ENCODE peak calls at places on chromosomes 6 and 20, in eight cellular contexts. One of them, this sample, is unnamed.
A peak's percentile ranks its signal among the peaks of the same experiment; 100 is the strongest.

GRCh38 chr6:19327246-19327645 is 509.9 kb upstream of the ID4 start:
- DNase-seq in stimulated activated CD8-positive, alpha-beta memory T cell treated with anti-CD3 and anti-CD28 coated beads, Interleukin-7, amount 100 ng/mL, for 4 hours: no peak
- DNase-seq in left ventricle myocardium inferior: no peak
- DNase-seq in WERI-Rb-1: no peak
- DNase-seq in uterus: no peak
- DNase-seq in NCI-H345: no peak
- DNase-seq in GM04504: no peak
- DNase-seq in CD8-positive, alpha-beta memory T cell: no peak
- DNase-seq in this sample: no peak

GRCh38 chr20:37108676-37109075 is 12.9 kb upstream of the RBL1 start:
- DNase-seq in WERI-Rb-1: no peak
- DNase-seq in uterus: no peak
- DNase-seq in CD8-positive, alpha-beta memory T cell: no peak
- DNase-seq in left ventricle myocardium inferior: no peak
- DNase-seq in NCI-H345: no peak
- DNase-seq in stimulated activated CD8-positive, alpha-beta memory T cell treated with anti-CD3 and anti-CD28 coated beads, Interleukin-7, amount 100 ng/mL, for 4 hours: no peak
- DNase-seq in GM04504: no peak
- DNase-seq in this sample: no peak

GRCh38 chr6:119353696-119354095 is 4.1 kb upstream of the MAN1A1 start:
- DNase-seq in WERI-Rb-1: no peak
- DNase-seq in CD8-positive, alpha-beta memory T cell: no peak
- DNase-seq in left ventricle myocardium inferior: no peak
- DNase-seq in uterus: no peak
- DNase-seq in GM04504: no peak
- DNase-seq in NCI-H345: no peak
- DNase-seq in stimulated activated CD8-positive, alpha-beta memory T cell treated with anti-CD3 and anti-CD28 coated beads, Interleukin-7, amount 100 ng/mL, for 4 hours: no peak
- DNase-seq in this sample: no peak

GRCh38 chr20:44832724-44833123 is 22.4 kb upstream of the RIMS4 start:
- DNase-seq in uterus: no peak
- DNase-seq in CD8-positive, alpha-beta memory T cell: no peak
- DNase-seq in NCI-H345: peak; percentile 70
- DNase-seq in stimulated activated CD8-positive, alpha-beta memory T cell treated with anti-CD3 and anti-CD28 coated beads, Interleukin-7, amount 100 ng/mL, for 4 hours: no peak
- DNase-seq in WERI-Rb-1: no peak
- DNase-seq in left ventricle myocardium inferior: no peak
- DNase-seq in GM04504: peak; percentile 6
- DNase-seq in this sample: no peak

GRCh38 chr6:11830105-11830504 is 51.5 kb upstream of the ADTRP start:
- DNase-seq in WERI-Rb-1: peak; percentile 73
- DNase-seq in left ventricle myocardium inferior: no peak
- DNase-seq in stimulated activated CD8-positive, alpha-beta memory T cell treated with anti-CD3 and anti-CD28 coated beads, Interleukin-7, amount 100 ng/mL, for 4 hours: no peak
- DNase-seq in GM04504: no peak
- DNase-seq in NCI-H345: no peak
- DNase-seq in CD8-positive, alpha-beta memory T cell: no peak
- DNase-seq in uterus: no peak
- DNase-seq in this sample: no peak

GRCh38 chr6:150167479-150167873 is 24.6 kb downstream of the PPP1R14C start:
- DNase-seq in stimulated activated CD8-positive, alpha-beta memory T cell treated with anti-CD3 and anti-CD28 coated beads, Interleukin-7, amount 100 ng/mL, for 4 hours: no peak
- DNase-seq in CD8-positive, alpha-beta memory T cell: no peak
- DNase-seq in left ventricle myocardium inferior: peak; percentile 47
- DNase-seq in uterus: no peak
- DNase-seq in WERI-Rb-1: no peak
- DNase-seq in GM04504: no peak
- DNase-seq in NCI-H345: no peak
- DNase-seq in this sample: no peak

GRCh38 chr6:111573892-111574800 is 31.5 kb downstream of the TRAF3IP2 start:
- DNase-seq in WERI-Rb-1: no peak
- DNase-seq in CD8-positive, alpha-beta memory T cell: no peak
- DNase-seq in left ventricle myocardium inferior: no peak
- DNase-seq in stimulated activated CD8-positive, alpha-beta memory T cell treated with anti-CD3 and anti-CD28 coated beads, Interleukin-7, amount 100 ng/mL, for 4 hours: no peak
- DNase-seq in uterus: no peak
- DNase-seq in NCI-H345: no peak
- DNase-seq in GM04504: peak; percentile 84
- DNase-seq in this sample: no peak

GRCh38 chr6:158223926-158224325 is 55.8 kb downstream of the GTF2H5 start:
- DNase-seq in GM04504: no peak
- DNase-seq in CD8-positive, alpha-beta memory T cell: no peak
- DNase-seq in left ventricle myocardium inferior: no peak
- DNase-seq in NCI-H345: no peak
- DNase-seq in uterus: no peak
- DNase-seq in WERI-Rb-1: no peak
- DNase-seq in stimulated activated CD8-positive, alpha-beta memory T cell treated with anti-CD3 and anti-CD28 coated beads, Interleukin-7, amount 100 ng/mL, for 4 hours: no peak
- DNase-seq in this sample: no peak

GRCh38 chr6:51526922-51527321 is 560.5 kb downstream of the PKHD1 start:
- DNase-seq in WERI-Rb-1: no peak
- DNase-seq in stimulated activated CD8-positive, alpha-beta memory T cell treated with anti-CD3 and anti-CD28 coated beads, Interleukin-7, amount 100 ng/mL, for 4 hours: no peak
- DNase-seq in CD8-positive, alpha-beta memory T cell: no peak
- DNase-seq in uterus: no peak
- DNase-seq in GM04504: no peak
- DNase-seq in left ventricle myocardium inferior: no peak
- DNase-seq in NCI-H345: no peak
- DNase-seq in this sample: no peak

GRCh38 chr6:167098825-167099225 is 24.1 kb upstream of the CCR6 start:
- DNase-seq in WERI-Rb-1: no peak
- DNase-seq in GM04504: no peak
- DNase-seq in stimulated activated CD8-positive, alpha-beta memory T cell treated with anti-CD3 and anti-CD28 coated beads, Interleukin-7, amount 100 ng/mL, for 4 hours: no peak
- DNase-seq in NCI-H345: no peak
- DNase-seq in left ventricle myocardium inferior: no peak
- DNase-seq in CD8-positive, alpha-beta memory T cell: no peak
- DNase-seq in uterus: no peak
- DNase-seq in this sample: no peak

GRCh38 chr6:109498049-109498448 is 15.0 kb upstream of the ZBTB24 start:
- DNase-seq in left ventricle myocardium inferior: no peak
- DNase-seq in NCI-H345: peak; percentile 54
- DNase-seq in GM04504: no peak
- DNase-seq in WERI-Rb-1: no peak
- DNase-seq in CD8-positive, alpha-beta memory T cell: no peak
- DNase-seq in uterus: no peak
- DNase-seq in stimulated activated CD8-positive, alpha-beta memory T cell treated with anti-CD3 and anti-CD28 coated beads, Interleukin-7, amount 100 ng/mL, for 4 hours: no peak
- DNase-seq in this sample: no peak

GRCh38 chr6:152399409-152399808 is 237.8 kb downstream of the SYNE1 start:
- DNase-seq in GM04504: peak; percentile 4
- DNase-seq in CD8-positive, alpha-beta memory T cell: no peak
- DNase-seq in left ventricle myocardium inferior: no peak
- DNase-seq in NCI-H345: no peak
- DNase-seq in WERI-Rb-1: no peak
- DNase-seq in uterus: no peak
- DNase-seq in stimulated activated CD8-positive, alpha-beta memory T cell treated with anti-CD3 and anti-CD28 coated beads, Interleukin-7, amount 100 ng/mL, for 4 hours: no peak
- DNase-seq in this sample: no peak

GRCh38 chr6:111950661-111951426 is 77.6 kb upstream of the FYN start:
- DNase-seq in NCI-H345: peak; percentile 93
- DNase-seq in GM04504: no peak
- DNase-seq in WERI-Rb-1: no peak
- DNase-seq in uterus: no peak
- DNase-seq in CD8-positive, alpha-beta memory T cell: no peak
- DNase-seq in stimulated activated CD8-positive, alpha-beta memory T cell treated with anti-CD3 and anti-CD28 coated beads, Interleukin-7, amount 100 ng/mL, for 4 hours: no peak
- DNase-seq in left ventricle myocardium inferior: peak; percentile 33
- DNase-seq in this sample: no peak

GRCh38 chr6:108764580-108764950 is 83.7 kb upstream of the ARMC2 start:
- DNase-seq in WERI-Rb-1: no peak
- DNase-seq in CD8-positive, alpha-beta memory T cell: no peak
- DNase-seq in left ventricle myocardium inferior: no peak
- DNase-seq in NCI-H345: no peak
- DNase-seq in GM04504: no peak
- DNase-seq in uterus: no peak
- DNase-seq in stimulated activated CD8-positive, alpha-beta memory T cell treated with anti-CD3 and anti-CD28 coated beads, Interleukin-7, amount 100 ng/mL, for 4 hours: no peak
- DNase-seq in this sample: peak; percentile 3

GRCh38 chr6:56299916-56300315 is 52.5 kb upstream of the COL21A1 start:
- DNase-seq in GM04504: no peak
- DNase-seq in left ventricle myocardium inferior: no peak
- DNase-seq in WERI-Rb-1: no peak
- DNase-seq in stimulated activated CD8-positive, alpha-beta memory T cell treated with anti-CD3 and anti-CD28 coated beads, Interleukin-7, amount 100 ng/mL, for 4 hours: no peak
- DNase-seq in NCI-H345: no peak
- DNase-seq in uterus: no peak
- DNase-seq in CD8-positive, alpha-beta memory T cell: no peak
- DNase-seq in this sample: no peak

GRCh38 chr6:44788387-44788981 is 401.0 kb downstream of the CDC5L start:
- DNase-seq in uterus: no peak
- DNase-seq in NCI-H345: no peak
- DNase-seq in stimulated activated CD8-positive, alpha-beta memory T cell treated with anti-CD3 and anti-CD28 coated beads, Interleukin-7, amount 100 ng/mL, for 4 hours: no peak
- DNase-seq in CD8-positive, alpha-beta memory T cell: no peak
- DNase-seq in WERI-Rb-1: no peak
- DNase-seq in GM04504: no peak
- DNase-seq in left ventricle myocardium inferior: no peak
- DNase-seq in this sample: no peak

GRCh38 chr20:611047-611842 is 1.1 kb upstream of the TCF15 start:
- DNase-seq in GM04504: no peak
- DNase-seq in uterus: no peak
- DNase-seq in CD8-positive, alpha-beta memory T cell: no peak
- DNase-seq in NCI-H345: no peak
- DNase-seq in left ventricle myocardium inferior: no peak
- DNase-seq in WERI-Rb-1: no peak
- DNase-seq in stimulated activated CD8-positive, alpha-beta memory T cell treated with anti-CD3 and anti-CD28 coated beads, Interleukin-7, amount 100 ng/mL, for 4 hours: no peak
- DNase-seq in this sample: no peak

GRCh38 chr20:9160341-9160740 is 91.5 kb downstream of the PLCB4 start:
- DNase-seq in uterus: no peak
- DNase-seq in stimulated activated CD8-positive, alpha-beta memory T cell treated with anti-CD3 and anti-CD28 coated beads, Interleukin-7, amount 100 ng/mL, for 4 hours: no peak
- DNase-seq in WERI-Rb-1: no peak
- DNase-seq in left ventricle myocardium inferior: no peak
- DNase-seq in GM04504: no peak
- DNase-seq in NCI-H345: no peak
- DNase-seq in CD8-positive, alpha-beta memory T cell: no peak
- DNase-seq in this sample: no peak

GRCh38 chr6:132590362-132590761 is 821 bp upstream of the TAAR5 start:
- DNase-seq in stimulated activated CD8-positive, alpha-beta memory T cell treated with anti-CD3 and anti-CD28 coated beads, Interleukin-7, amount 100 ng/mL, for 4 hours: no peak
- DNase-seq in CD8-positive, alpha-beta memory T cell: no peak
- DNase-seq in NCI-H345: no peak
- DNase-seq in left ventricle myocardium inferior: no peak
- DNase-seq in uterus: no peak
- DNase-seq in WERI-Rb-1: no peak
- DNase-seq in GM04504: no peak
- DNase-seq in this sample: no peak

GRCh38 chr6:101454106-101454676 is 60.7 kb downstream of the GRIK2 start:
- DNase-seq in GM04504: no peak
- DNase-seq in NCI-H345: no peak
- DNase-seq in stimulated activated CD8-positive, alpha-beta memory T cell treated with anti-CD3 and anti-CD28 coated beads, Interleukin-7, amount 100 ng/mL, for 4 hours: no peak
- DNase-seq in uterus: no peak
- DNase-seq in CD8-positive, alpha-beta memory T cell: no peak
- DNase-seq in WERI-Rb-1: peak; percentile 54
- DNase-seq in left ventricle myocardium inferior: no peak
- DNase-seq in this sample: no peak

This sample was measured in tibial nerve.